ENCODE peak calls at places on chromosomes 3 and 15, in ten cellular contexts. K is GM04504; C is transverse colon; H is CD8-positive, alpha-beta memory T cell; S is GM13976; P is HuH-7.5; F is activated effector memory CD4-positive, alpha-beta T cell treated with anti-CD3 and anti-CD28 coated beads, Interleukin-2, amount 50 U/mL, for 16 hours; I is M059J; U is germinal center; Q is spleen. D is an unnamed sample.

GRCh38 chr15:70153948-70154439 is 56.3 kb upstream of the TLE3 start:
- DNase-seq in K (no peak), C (no peak), H (no peak), S (no peak), P (no peak), F (peak), I (no peak), U (no peak), Q (no peak), D (no peak)

GRCh38 chr15:89777821-89778380 is 1.8 kb downstream of the MESP2 start:
- DNase-seq in K (no peak), C (no peak), H (no peak), S (no peak), P (no peak), F (no peak), I (no peak), U (no peak), Q (peak), D (no peak)

GRCh38 chr3:23183731-23184130 is 19.4 kb upstream of the UBE2E2 start:
- DNase-seq in K (no peak), C (peak), H (no peak), S (no peak), P (peak), F (no peak), I (peak), U (no peak), Q (no peak), D (no peak)

GRCh38 chr3:128297401-128298138 is 144.3 kb downstream of the EEFSEC start:
- DNase-seq in K (peak), C (peak), H (no peak), S (no peak), P (no peak), F (no peak), I (peak), U (no peak), Q (no peak), D (no peak)

GRCh38 chr3:85835857-85836470 is 877.2 kb downstream of the CADM2 start:
- DNase-seq in K (no peak), C (no peak), H (no peak), S (no peak), P (no peak), F (no peak), I (no peak), U (no peak), Q (no peak), D (no peak)

GRCh38 chr3:72847282-72847681 is 963 bp downstream of the SHQ1 start:
- DNase-seq in K (no peak), C (no peak), H (no peak), S (no peak), P (no peak), F (no peak), I (no peak), U (no peak), Q (no peak), D (no peak)

GRCh38 chr15:65583701-65584100 is 27.2 kb downstream of the INTS14 start:
- DNase-seq in K (no peak), C (peak), H (peak), S (peak), P (no peak), F (peak), I (peak), U (peak), Q (no peak), D (no peak)

GRCh38 chr3:139187648-139188047 is 143.0 kb upstream of the PRR23C start:
- DNase-seq in K (no peak), C (no peak), H (no peak), S (no peak), P (no peak), F (no peak), I (no peak), U (no peak), Q (no peak), D (no peak)

GRCh38 chr3:124172846-124173245 is 180.9 kb upstream of the ROPN1 start:
- DNase-seq in K (no peak), C (no peak), H (no peak), S (no peak), P (no peak), F (no peak), I (no peak), U (no peak), Q (no peak), D (no peak)